ENCODE peak calls at places on chromosome 22, in nine cellular contexts. A is activated CD8-positive, alpha-beta memory T cell treated with anti-CD3 and anti-CD28 coated beads for 24 hours; W is neural crest cell; K is RPMI7951; D is CD4-positive, CD25-positive, alpha-beta regulatory T cell; L is ureter; X is activated T-helper 1 cell treated with anti-CD3 and anti-CD28 coated beads, Interleukin-12 subunit alpha, Interleukin-12 subunit beta, Interleukin-2, Interleukin-4 antibody, amounts not matched to agents 30 ng/mL and 10 ng/mL and 1 ng/mL, durations not matched to agents 14 hours and 24 hours and 36 hours; E is NCI-H1417; Y is GM23248. P is an unnamed sample.

GRCh38 chr22:35766654-35767580 is 49.2 kb downstream of the APOL5 start:
- DNase-seq in X (no peak), L (no peak), D (no peak), W (no peak), E (no peak), K (peak), Y (peak), A (no peak), P (no peak)

GRCh38 chr22:46578824-46579561 is 41.2 kb upstream of the GRAMD4 start:
- DNase-seq in K (no peak), X (no peak), Y (peak), W (no peak), L (peak), D (no peak), A (no peak), E (no peak), P (no peak)

GRCh38 chr22:38766076-38766777 is 10.4 kb upstream of the SUN2 start:
- DNase-seq in K (peak), X (peak), W (peak), A (peak), Y (peak), D (no peak), E (no peak), L (no peak), P (peak)

GRCh38 chr22:32707971-32708370 is 93.5 kb upstream of the TIMP3 start:
- DNase-seq in D (no peak), L (no peak), Y (peak), X (no peak), E (no peak), K (peak), A (no peak), W (no peak), P (no peak)

GRCh38 chr22:48098936-48099245 is 1336.4 kb downstream of the TBC1D22A start:
- DNase-seq in K (no peak), Y (no peak), L (no peak), D (no peak), X (no peak), E (no peak), A (peak), W (no peak), P (no peak)

GRCh38 chr22:24693359-24693758 is 81.2 kb downstream of the PIWIL3 start:
- DNase-seq in Y (no peak), L (no peak), K (no peak), W (no peak), X (no peak), D (no peak), A (no peak), E (no peak), P (no peak)

GRCh38 chr22:33579448-33580093 is 340.7 kb downstream of the LARGE1 start:
- DNase-seq in E (peak), K (peak), D (peak), Y (peak), A (peak), X (peak), L (peak), W (peak), P (peak)

GRCh38 chr22:31286360-31287255 is 5.7 kb downstream of the PIK3IP1 start:
- DNase-seq in K (no peak), X (peak), E (no peak), W (no peak), Y (no peak), L (no peak), A (peak), D (peak), P (no peak)

GRCh38 chr22:31695423-31695822 is 33.4 kb upstream of the PISD start:
- DNase-seq in L (no peak), Y (no peak), E (no peak), W (no peak), X (no peak), A (no peak), D (no peak), K (no peak), P (peak)

GRCh38 chr22:35547993-35548761 is 7.5 kb downstream of the RASD2 start:
- DNase-seq in W (no peak), A (no peak), E (no peak), D (no peak), Y (no peak), K (no peak), X (no peak), L (no peak), P (no peak)

GRCh38 chr22:17961443-17961729 is 63.0 kb downstream of the MICAL3 start:
- DNase-seq in Y (no peak), A (no peak), K (no peak), W (no peak), E (no peak), D (no peak), L (no peak), X (no peak), P (no peak)

GRCh38 chr22:47736166-47737034 is 974.0 kb downstream of the TBC1D22A start:
- DNase-seq in L (no peak), D (no peak), A (no peak), W (no peak), X (no peak), E (no peak), K (peak), Y (no peak), P (no peak)

GRCh38 chr22:41062146-41062545 is 30.2 kb upstream of the EP300 start:
- DNase-seq in A (no peak), Y (no peak), D (no peak), E (no peak), L (no peak), W (no peak), K (no peak), X (no peak), P (no peak)

GRCh38 chr22:29266564-29267461 is 968 bp downstream of the RHBDD3 start:
- DNase-seq in W (no peak), L (no peak), E (no peak), X (no peak), D (no peak), Y (peak), A (peak), K (peak), P (no peak)

GRCh38 chr22:43635101-43635500 is 177.0 kb downstream of the EFCAB6 start:
- DNase-seq in Y (no peak), W (no peak), X (no peak), D (no peak), A (no peak), K (no peak), L (no peak), E (no peak), P (no peak)

GRCh38 chr22:38126928-38127668 is 16.6 kb upstream of the BAIAP2L2 start:
- DNase-seq in D (no peak), X (no peak), A (no peak), W (no peak), Y (no peak), K (no peak), L (no peak), E (no peak), P (no peak)

GRCh38 chr22:24327827-24328226 is 57.2 kb downstream of the SPECC1L start:
- DNase-seq in X (no peak), Y (no peak), E (no peak), K (no peak), W (no peak), L (no peak), D (no peak), A (no peak), P (no peak)

GRCh38 chr22:39559456-39560105 is 11.0 kb upstream of the CACNA1I start:
- DNase-seq in K (peak), Y (peak), L (no peak), X (no peak), E (no peak), D (no peak), A (no peak), W (no peak), P (no peak)

GRCh38 chr22:29842740-29843139 is 4.7 kb upstream of the ASCC2 start:
- DNase-seq in K (peak), L (no peak), A (no peak), W (no peak), D (no peak), X (no peak), E (no peak), Y (peak), P (peak)

GRCh38 chr22:46090051-46090591 is 60.2 kb upstream of the PPARA start:
- DNase-seq in E (no peak), Y (peak), L (no peak), X (no peak), K (no peak), W (no peak), A (no peak), D (no peak), P (no peak)

GRCh38 chr22:43370045-43370444 is 26.9 kb upstream of the SCUBE1 start:
- DNase-seq in X (no peak), E (no peak), K (no peak), L (no peak), Y (no peak), D (no peak), W (no peak), A (no peak), P (no peak)

GRCh38 chr22:29004647-29005371 is 56.8 kb downstream of the C22orf31 start:
- DNase-seq in D (no peak), K (no peak), A (no peak), E (peak), W (peak), X (no peak), Y (no peak), L (no peak), P (no peak)

GRCh38 chr22:49263101-49263500 is 564.6 kb downstream of the BRD1 start:
- DNase-seq in L (peak), Y (no peak), W (no peak), X (no peak), A (no peak), E (no peak), K (no peak), D (no peak), P (no peak)

GRCh38 chr22:33227791-33228190 is 169.6 kb upstream of the SYN3 start:
- DNase-seq in W (no peak), L (no peak), D (no peak), X (no peak), A (no peak), E (no peak), Y (no peak), K (no peak), P (no peak)

GRCh38 chr22:24985824-24986214 is 33.3 kb downstream of the KIAA1671 start:
- DNase-seq in A (no peak), L (no peak), D (no peak), K (peak), W (no peak), Y (peak), X (no peak), E (no peak), P (peak)

GRCh38 chr22:36971305-36971704 is 47.9 kb downstream of the TST start:
- DNase-seq in W (no peak), L (no peak), A (no peak), X (no peak), E (no peak), D (no peak), K (no peak), Y (no peak), P (no peak)

GRCh38 chr22:19806213-19807160 is 45.9 kb downstream of the TBX1 start:
- DNase-seq in X (no peak), K (peak), E (peak), A (no peak), D (no peak), Y (no peak), W (no peak), L (peak), P (no peak)

GRCh38 chr22:37304595-37305343 is 22.5 kb downstream of the CYTH4 start:
- DNase-seq in L (no peak), K (peak), D (no peak), Y (peak), W (no peak), E (no peak), A (no peak), X (no peak), P (peak)

GRCh38 chr22:45318168-45318557 is 8.4 kb downstream of the FAM118A start:
- DNase-seq in D (peak), W (no peak), K (peak), E (peak), A (peak), L (peak), Y (peak), X (peak), P (peak)

GRCh38 chr22:29478326-29479276 is 1.4 kb upstream of the NEFH start:
- DNase-seq in L (no peak), E (no peak), K (no peak), A (peak), D (no peak), Y (peak), W (peak), X (peak), P (no peak)

GRCh38 chr22:19634206-19634536 is 80.1 kb upstream of the SEPTIN5 start:
- DNase-seq in L (no peak), A (no peak), Y (no peak), K (no peak), D (no peak), W (no peak), X (no peak), E (no peak), P (no peak)

GRCh38 chr22:48153726-48154125 is 1391.3 kb downstream of the TBC1D22A start:
- DNase-seq in D (no peak), E (peak), W (no peak), L (no peak), K (no peak), A (no peak), Y (no peak), X (no peak), P (no peak)

GRCh38 chr22:35761037-35761436 is 43.4 kb downstream of the APOL5 start:
- DNase-seq in K (peak), W (no peak), D (no peak), L (no peak), A (no peak), Y (peak), E (no peak), X (no peak), P (no peak)

GRCh38 chr22:20128902-20129746 is 2.5 kb upstream of the ZDHHC8 start:
- DNase-seq in K (peak), E (peak), X (peak), Y (peak), D (peak), A (peak), L (no peak), W (peak), P (no peak)

GRCh38 chr22:17920145-17920605 is 104.2 kb downstream of the MICAL3 start:
- DNase-seq in W (no peak), Y (no peak), K (no peak), L (peak), E (peak), D (no peak), A (no peak), X (no peak), P (peak)

GRCh38 chr22:48567213-48567975 is 1260.3 kb downstream of the BRD1 start:
- DNase-seq in Y (peak), D (no peak), X (no peak), W (no peak), E (peak), A (no peak), L (no peak), K (peak), P (no peak)

GRCh38 chr22:46352691-46353386 is 17.3 kb downstream of the TRMU start:
- DNase-seq in E (no peak), L (no peak), D (no peak), W (no peak), K (peak), A (no peak), Y (no peak), X (no peak), P (peak)

GRCh38 chr22:42174062-42174461 is 43.5 kb upstream of the CYP2D6 start:
- DNase-seq in E (no peak), A (no peak), K (peak), W (no peak), D (no peak), L (no peak), Y (no peak), X (no peak), P (no peak)

GRCh38 chr22:46064966-46065666 is 85.2 kb upstream of the PPARA start:
- DNase-seq in Y (peak), L (peak), X (no peak), E (no peak), D (no peak), K (peak), W (no peak), A (no peak), P (no peak)